ENCODE peak calls at places on chromosome 5, in seven cellular contexts. R, K, N, G, F, W and X are unnamed samples.

GRCh38 chr5:116789522-116789921 is 214.9 kb upstream of the SEMA6A start:
- DNase-seq in R (no peak), K (no peak), N (no peak), G (no peak), F (no peak), W (no peak), X (no peak)

GRCh38 chr5:173932695-173933139 is 44.6 kb downstream of the CPEB4 start:
- DNase-seq in R (no peak), K (no peak), N (no peak), G (no peak), F (no peak), W (no peak), X (no peak)

GRCh38 chr5:10935536-10935935 is 174.5 kb upstream of the DAP start:
- DNase-seq in R (no peak), K (no peak), N (no peak), G (no peak), F (no peak), W (no peak), X (no peak)

GRCh38 chr5:151662805-151663204 is 23.9 kb downstream of the SPARC start:
- DNase-seq in R (no peak), K (no peak), N (no peak), G (no peak), F (no peak), W (no peak), X (no peak)

GRCh38 chr5:141050622-141051525 is at the start of gene PCDHB1:
- DNase-seq in R (peak; percentile 50), K (no peak), N (no peak), G (peak; percentile 15), F (no peak), W (peak; percentile 73), X (no peak)

GRCh38 chr5:43773032-43773830 is 170.3 kb downstream of the NNT start:
- DNase-seq in R (no peak), K (no peak), N (no peak), G (no peak), F (no peak), W (peak; percentile 52), X (no peak)

GRCh38 chr5:79562351-79563246 is 48.7 kb upstream of the HOMER1 start:
- DNase-seq in R (no peak), K (no peak), N (no peak), G (no peak), F (no peak), W (no peak), X (no peak)

GRCh38 chr5:865168-865521 is 14.4 kb upstream of the ZDHHC11 start:
- DNase-seq in R (no peak), K (no peak), N (no peak), G (no peak), F (no peak), W (no peak), X (no peak)

GRCh38 chr5:169980418-169981053 is at the start of gene INSYN2B:
- DNase-seq in R (peak; percentile 17), K (no peak), N (no peak), G (peak; percentile 0), F (peak; percentile 60), W (peak; percentile 96), X (no peak)

GRCh38 chr5:133244242-133244641 is 192.4 kb downstream of the HSPA4 start:
- DNase-seq in R (peak; percentile 83), K (peak; percentile 31), N (no peak), G (peak; percentile 70), F (no peak), W (no peak), X (no peak)

GRCh38 chr5:14775857-14776256 is 95.7 kb downstream of the ANKH start:
- DNase-seq in R (peak; percentile 27), K (no peak), N (no peak), G (no peak), F (peak; percentile 37), W (no peak), X (no peak)